ENCODE peak calls at places on chromosomes 3 and 15, in seven cellular contexts. One of them, this sample, is unnamed.

GRCh38 chr3:60698117-60698516 is 553.1 kb downstream of the FHIT start:
- DNase-seq in ACHN: no peak
- DNase-seq in retina: no peak
- DNase-seq in CD4-positive, CD25-positive, alpha-beta regulatory T cell: no peak
- DNase-seq in activated T-helper 9 cell treated with anti-CD3 and anti-CD28 coated beads, Interleukin-2, amount 50 U/mL, for 16 hours: no peak
- DNase-seq in ureter: no peak
- DNase-seq in stimulated activated CD4-positive, alpha-beta T cell treated with anti-CD3 and anti-CD28 coated beads, Interleukin-2, amount 100 ng/mL, for 4 hours: no peak
- DNase-seq in this sample: no peak

GRCh38 chr3:44950273-44950672 is 25.7 kb downstream of the ZDHHC3 start:
- DNase-seq in stimulated activated CD4-positive, alpha-beta T cell treated with anti-CD3 and anti-CD28 coated beads, Interleukin-2, amount 100 ng/mL, for 4 hours: no peak
- DNase-seq in ACHN: no peak
- DNase-seq in ureter: no peak
- DNase-seq in activated T-helper 9 cell treated with anti-CD3 and anti-CD28 coated beads, Interleukin-2, amount 50 U/mL, for 16 hours: no peak
- DNase-seq in retina: no peak
- DNase-seq in CD4-positive, CD25-positive, alpha-beta regulatory T cell: no peak
- DNase-seq in this sample: no peak

GRCh38 chr3:156037356-156037755 is 83.0 kb upstream of the KCNAB1 start:
- DNase-seq in activated T-helper 9 cell treated with anti-CD3 and anti-CD28 coated beads, Interleukin-2, amount 50 U/mL, for 16 hours: no peak
- DNase-seq in stimulated activated CD4-positive, alpha-beta T cell treated with anti-CD3 and anti-CD28 coated beads, Interleukin-2, amount 100 ng/mL, for 4 hours: no peak
- DNase-seq in retina: peak; percentile 53
- DNase-seq in ureter: no peak
- DNase-seq in CD4-positive, CD25-positive, alpha-beta regulatory T cell: no peak
- DNase-seq in ACHN: no peak
- DNase-seq in this sample: no peak

GRCh38 chr15:67138946-67139855 is 73.8 kb downstream of the SMAD3 start:
- DNase-seq in stimulated activated CD4-positive, alpha-beta T cell treated with anti-CD3 and anti-CD28 coated beads, Interleukin-2, amount 100 ng/mL, for 4 hours: no peak
- DNase-seq in CD4-positive, CD25-positive, alpha-beta regulatory T cell: no peak
- DNase-seq in ACHN: no peak
- DNase-seq in activated T-helper 9 cell treated with anti-CD3 and anti-CD28 coated beads, Interleukin-2, amount 50 U/mL, for 16 hours: no peak
- DNase-seq in ureter: no peak
- DNase-seq in retina: no peak
- DNase-seq in this sample: no peak

GRCh38 chr3:29144807-29145206 is 136.1 kb upstream of the RBMS3 start:
- DNase-seq in stimulated activated CD4-positive, alpha-beta T cell treated with anti-CD3 and anti-CD28 coated beads, Interleukin-2, amount 100 ng/mL, for 4 hours: no peak
- DNase-seq in activated T-helper 9 cell treated with anti-CD3 and anti-CD28 coated beads, Interleukin-2, amount 50 U/mL, for 16 hours: no peak
- DNase-seq in ACHN: no peak
- DNase-seq in ureter: no peak
- DNase-seq in CD4-positive, CD25-positive, alpha-beta regulatory T cell: no peak
- DNase-seq in retina: no peak
- DNase-seq in this sample: peak; percentile 6

GRCh38 chr3:170502297-170502696 is 83.6 kb downstream of the SLC7A14 start:
- DNase-seq in retina: no peak
- DNase-seq in CD4-positive, CD25-positive, alpha-beta regulatory T cell: no peak
- DNase-seq in ureter: no peak
- DNase-seq in stimulated activated CD4-positive, alpha-beta T cell treated with anti-CD3 and anti-CD28 coated beads, Interleukin-2, amount 100 ng/mL, for 4 hours: no peak
- DNase-seq in activated T-helper 9 cell treated with anti-CD3 and anti-CD28 coated beads, Interleukin-2, amount 50 U/mL, for 16 hours: no peak
- DNase-seq in ACHN: no peak
- DNase-seq in this sample: no peak

GRCh38 chr3:182710557-182711157 is 82.6 kb upstream of the ATP11B start:
- DNase-seq in activated T-helper 9 cell treated with anti-CD3 and anti-CD28 coated beads, Interleukin-2, amount 50 U/mL, for 16 hours: no peak
- DNase-seq in ureter: no peak
- DNase-seq in retina: no peak
- DNase-seq in CD4-positive, CD25-positive, alpha-beta regulatory T cell: no peak
- DNase-seq in stimulated activated CD4-positive, alpha-beta T cell treated with anti-CD3 and anti-CD28 coated beads, Interleukin-2, amount 100 ng/mL, for 4 hours: no peak
- DNase-seq in ACHN: peak; percentile 24
- DNase-seq in this sample: no peak

GRCh38 chr15:100715571-100716455 is 113.4 kb downstream of the ASB7 start:
- DNase-seq in CD4-positive, CD25-positive, alpha-beta regulatory T cell: no peak
- DNase-seq in ureter: peak; percentile 41
- DNase-seq in ACHN: peak; percentile 19
- DNase-seq in stimulated activated CD4-positive, alpha-beta T cell treated with anti-CD3 and anti-CD28 coated beads, Interleukin-2, amount 100 ng/mL, for 4 hours: no peak
- DNase-seq in activated T-helper 9 cell treated with anti-CD3 and anti-CD28 coated beads, Interleukin-2, amount 50 U/mL, for 16 hours: no peak
- DNase-seq in retina: no peak
- DNase-seq in this sample: no peak

GRCh38 chr15:98755138-98755537 is 106.8 kb downstream of the IGF1R start:
- DNase-seq in CD4-positive, CD25-positive, alpha-beta regulatory T cell: no peak
- DNase-seq in activated T-helper 9 cell treated with anti-CD3 and anti-CD28 coated beads, Interleukin-2, amount 50 U/mL, for 16 hours: no peak
- DNase-seq in stimulated activated CD4-positive, alpha-beta T cell treated with anti-CD3 and anti-CD28 coated beads, Interleukin-2, amount 100 ng/mL, for 4 hours: no peak
- DNase-seq in ACHN: no peak
- DNase-seq in ureter: no peak
- DNase-seq in retina: no peak
- DNase-seq in this sample: no peak

GRCh38 chr15:81889480-81889871 is 156.3 kb downstream of the MEX3B start:
- DNase-seq in activated T-helper 9 cell treated with anti-CD3 and anti-CD28 coated beads, Interleukin-2, amount 50 U/mL, for 16 hours: no peak
- DNase-seq in CD4-positive, CD25-positive, alpha-beta regulatory T cell: no peak
- DNase-seq in ureter: no peak
- DNase-seq in stimulated activated CD4-positive, alpha-beta T cell treated with anti-CD3 and anti-CD28 coated beads, Interleukin-2, amount 100 ng/mL, for 4 hours: no peak
- DNase-seq in retina: no peak
- DNase-seq in ACHN: no peak
- DNase-seq in this sample: no peak

GRCh38 chr3:152334761-152335160 is 66.0 kb downstream of the MBNL1 start:
- DNase-seq in activated T-helper 9 cell treated with anti-CD3 and anti-CD28 coated beads, Interleukin-2, amount 50 U/mL, for 16 hours: no peak
- DNase-seq in retina: no peak
- DNase-seq in ureter: no peak
- DNase-seq in ACHN: no peak
- DNase-seq in CD4-positive, CD25-positive, alpha-beta regulatory T cell: no peak
- DNase-seq in stimulated activated CD4-positive, alpha-beta T cell treated with anti-CD3 and anti-CD28 coated beads, Interleukin-2, amount 100 ng/mL, for 4 hours: no peak
- DNase-seq in this sample: no peak

GRCh38 chr3:143443851-143444331 is 324.3 kb downstream of the CHST2 start:
- DNase-seq in activated T-helper 9 cell treated with anti-CD3 and anti-CD28 coated beads, Interleukin-2, amount 50 U/mL, for 16 hours: no peak
- DNase-seq in stimulated activated CD4-positive, alpha-beta T cell treated with anti-CD3 and anti-CD28 coated beads, Interleukin-2, amount 100 ng/mL, for 4 hours: peak; percentile 13
- DNase-seq in ACHN: peak; percentile 93
- DNase-seq in ureter: peak; percentile 82
- DNase-seq in retina: no peak
- DNase-seq in CD4-positive, CD25-positive, alpha-beta regulatory T cell: no peak
- DNase-seq in this sample: no peak

GRCh38 chr3:194250104-194251002 is 100.8 kb downstream of the CPN2 start:
- DNase-seq in ureter: peak; percentile 78
- DNase-seq in retina: peak; percentile 65
- DNase-seq in stimulated activated CD4-positive, alpha-beta T cell treated with anti-CD3 and anti-CD28 coated beads, Interleukin-2, amount 100 ng/mL, for 4 hours: no peak
- DNase-seq in activated T-helper 9 cell treated with anti-CD3 and anti-CD28 coated beads, Interleukin-2, amount 50 U/mL, for 16 hours: no peak
- DNase-seq in CD4-positive, CD25-positive, alpha-beta regulatory T cell: no peak
- DNase-seq in ACHN: no peak
- DNase-seq in this sample: no peak

GRCh38 chr15:59116141-59116540 is 11.2 kb downstream of the CCNB2 start:
- DNase-seq in retina: no peak
- DNase-seq in stimulated activated CD4-positive, alpha-beta T cell treated with anti-CD3 and anti-CD28 coated beads, Interleukin-2, amount 100 ng/mL, for 4 hours: no peak
- DNase-seq in activated T-helper 9 cell treated with anti-CD3 and anti-CD28 coated beads, Interleukin-2, amount 50 U/mL, for 16 hours: no peak
- DNase-seq in ACHN: no peak
- DNase-seq in CD4-positive, CD25-positive, alpha-beta regulatory T cell: no peak
- DNase-seq in ureter: no peak
- DNase-seq in this sample: no peak

GRCh38 chr3:154969366-154969765 is 110.8 kb upstream of the MME start:
- DNase-seq in CD4-positive, CD25-positive, alpha-beta regulatory T cell: no peak
- DNase-seq in retina: no peak
- DNase-seq in ureter: no peak
- DNase-seq in stimulated activated CD4-positive, alpha-beta T cell treated with anti-CD3 and anti-CD28 coated beads, Interleukin-2, amount 100 ng/mL, for 4 hours: no peak
- DNase-seq in activated T-helper 9 cell treated with anti-CD3 and anti-CD28 coated beads, Interleukin-2, amount 50 U/mL, for 16 hours: no peak
- DNase-seq in ACHN: no peak
- DNase-seq in this sample: no peak

GRCh38 chr15:29538110-29538509 is 268.5 kb upstream of the NSMCE3 start:
- DNase-seq in CD4-positive, CD25-positive, alpha-beta regulatory T cell: no peak
- DNase-seq in ACHN: no peak
- DNase-seq in ureter: no peak
- DNase-seq in stimulated activated CD4-positive, alpha-beta T cell treated with anti-CD3 and anti-CD28 coated beads, Interleukin-2, amount 100 ng/mL, for 4 hours: no peak
- DNase-seq in activated T-helper 9 cell treated with anti-CD3 and anti-CD28 coated beads, Interleukin-2, amount 50 U/mL, for 16 hours: no peak
- DNase-seq in retina: no peak
- DNase-seq in this sample: no peak

This sample was measured in prostate gland.